ENCODE peak calls at places on chromosome 3, in five cellular contexts. One of them, this sample, is unnamed.

GRCh38 chr3:124887177-124887995 is at the start of gene ITGB5:
- DNase-seq in IMR-90: peak; percentile 63
- DNase-seq in H1: peak; percentile 87
- DNase-seq in neuronal stem cell: peak; percentile 80
- DNase-seq in trophoblast cell: peak; percentile 55
- DNase-seq in this sample: peak; percentile 88

GRCh38 chr3:154060606-154061380 is 60.4 kb upstream of the ARHGEF26 start:
- DNase-seq in IMR-90: peak; percentile 25
- DNase-seq in H1: no peak
- DNase-seq in neuronal stem cell: no peak
- DNase-seq in trophoblast cell: peak; percentile 13
- DNase-seq in this sample: peak; percentile 79

GRCh38 chr3:138381413-138381901 is 33.1 kb downstream of the MRAS start:
- DNase-seq in IMR-90: peak; percentile 26
- DNase-seq in H1: no peak
- DNase-seq in neuronal stem cell: no peak
- DNase-seq in trophoblast cell: no peak
- DNase-seq in this sample: peak; percentile 37

GRCh38 chr3:161914703-161915102 is 418.1 kb downstream of the OTOL1 start:
- DNase-seq in IMR-90: peak; percentile 59
- DNase-seq in H1: peak; percentile 64
- DNase-seq in neuronal stem cell: peak; percentile 36
- DNase-seq in trophoblast cell: no peak
- DNase-seq in this sample: peak; percentile 88

GRCh38 chr3:16807441-16807840 is 77.3 kb upstream of the PLCL2 start:
- DNase-seq in IMR-90: no peak
- DNase-seq in H1: no peak
- DNase-seq in neuronal stem cell: no peak
- DNase-seq in trophoblast cell: no peak
- DNase-seq in this sample: no peak

GRCh38 chr3:141081141-141081795 is 30.1 kb downstream of the SPSB4 start:
- DNase-seq in IMR-90: no peak
- DNase-seq in H1: no peak
- DNase-seq in neuronal stem cell: peak; percentile 79
- DNase-seq in trophoblast cell: no peak
- DNase-seq in this sample: no peak

GRCh38 chr3:43879166-43879565 is 188.4 kb downstream of the ABHD5 start:
- DNase-seq in IMR-90: no peak
- DNase-seq in H1: peak; percentile 63
- DNase-seq in neuronal stem cell: peak; percentile 48
- DNase-seq in trophoblast cell: peak; percentile 20
- DNase-seq in this sample: no peak

GRCh38 chr3:27713435-27713880 is 8.7 kb downstream of the EOMES start:
- DNase-seq in IMR-90: no peak
- DNase-seq in H1: peak; percentile 61
- DNase-seq in neuronal stem cell: no peak
- DNase-seq in trophoblast cell: no peak
- DNase-seq in this sample: peak; percentile 24

GRCh38 chr3:159604151-159604581 is 384.5 kb upstream of the IL12A start:
- DNase-seq in IMR-90: peak; percentile 68
- DNase-seq in H1: no peak
- DNase-seq in neuronal stem cell: no peak
- DNase-seq in trophoblast cell: no peak
- DNase-seq in this sample: no peak

GRCh38 chr3:44058022-44058867 is 183.4 kb upstream of the TOPAZ1 start:
- DNase-seq in IMR-90: peak; percentile 28
- DNase-seq in H1: no peak
- DNase-seq in neuronal stem cell: no peak
- DNase-seq in trophoblast cell: no peak
- DNase-seq in this sample: peak; percentile 31

GRCh38 chr3:193816656-193817311 is 223.8 kb downstream of the OPA1 start:
- DNase-seq in IMR-90: peak; percentile 11
- DNase-seq in H1: peak; percentile 70
- DNase-seq in neuronal stem cell: peak; percentile 66
- DNase-seq in trophoblast cell: no peak
- DNase-seq in this sample: peak; percentile 64

GRCh38 chr3:61649381-61650170 is 88.2 kb downstream of the PTPRG start:
- DNase-seq in IMR-90: no peak
- DNase-seq in H1: no peak
- DNase-seq in neuronal stem cell: no peak
- DNase-seq in trophoblast cell: no peak
- DNase-seq in this sample: no peak

GRCh38 chr3:157417247-157417646 is 19.4 kb upstream of the PTX3 start:
- DNase-seq in IMR-90: no peak
- DNase-seq in H1: no peak
- DNase-seq in neuronal stem cell: no peak
- DNase-seq in trophoblast cell: peak; percentile 53
- DNase-seq in this sample: peak; percentile 9

GRCh38 chr3:140903196-140903595 is 38.4 kb upstream of the SLC25A36 start:
- DNase-seq in IMR-90: peak; percentile 24
- DNase-seq in H1: no peak
- DNase-seq in neuronal stem cell: no peak
- DNase-seq in trophoblast cell: no peak
- DNase-seq in this sample: no peak

GRCh38 chr3:53845881-53846133 is 412 bp downstream of the CHDH start:
- DNase-seq in IMR-90: no peak
- DNase-seq in H1: peak; percentile 83
- DNase-seq in neuronal stem cell: no peak
- DNase-seq in trophoblast cell: no peak
- DNase-seq in this sample: no peak

GRCh38 chr3:10547841-10548783 is 42.7 kb upstream of the ATP2B2 start:
- DNase-seq in IMR-90: no peak
- DNase-seq in H1: peak; percentile 30
- DNase-seq in neuronal stem cell: no peak
- DNase-seq in trophoblast cell: no peak
- DNase-seq in this sample: no peak

GRCh38 chr3:53162672-53163458 is 1.9 kb downstream of the PRKCD start:
- DNase-seq in IMR-90: no peak
- DNase-seq in H1: no peak
- DNase-seq in neuronal stem cell: no peak
- DNase-seq in trophoblast cell: no peak
- DNase-seq in this sample: peak; percentile 34

GRCh38 chr3:53729618-53730017 is 116.6 kb downstream of the CHDH start:
- DNase-seq in IMR-90: no peak
- DNase-seq in H1: no peak
- DNase-seq in neuronal stem cell: no peak
- DNase-seq in trophoblast cell: no peak
- DNase-seq in this sample: no peak

GRCh38 chr3:188001052-188001567 is 152.8 kb upstream of the LPP start:
- DNase-seq in IMR-90: no peak
- DNase-seq in H1: no peak
- DNase-seq in neuronal stem cell: no peak
- DNase-seq in trophoblast cell: no peak
- DNase-seq in this sample: no peak

GRCh38 chr3:30350901-30351300 is 255.5 kb upstream of the TGFBR2 start:
- DNase-seq in IMR-90: no peak
- DNase-seq in H1: no peak
- DNase-seq in neuronal stem cell: no peak
- DNase-seq in trophoblast cell: no peak
- DNase-seq in this sample: no peak

GRCh38 chr3:134991472-134992010 is 196.5 kb downstream of the EPHB1 start:
- DNase-seq in IMR-90: no peak
- DNase-seq in H1: no peak
- DNase-seq in neuronal stem cell: no peak
- DNase-seq in trophoblast cell: no peak
- DNase-seq in this sample: no peak

GRCh38 chr3:150545419-150546225 is 674 bp downstream of the SERP1 start:
- DNase-seq in IMR-90: no peak
- DNase-seq in H1: no peak
- DNase-seq in neuronal stem cell: peak; percentile 3
- DNase-seq in trophoblast cell: no peak
- DNase-seq in this sample: peak; percentile 16

GRCh38 chr3:152021951-152022461 is 148.6 kb downstream of the SUCNR1 start:
- DNase-seq in IMR-90: peak; percentile 32
- DNase-seq in H1: no peak
- DNase-seq in neuronal stem cell: no peak
- DNase-seq in trophoblast cell: no peak
- DNase-seq in this sample: peak; percentile 27

GRCh38 chr3:172659246-172660002 is 51.4 kb downstream of the NCEH1 start:
- DNase-seq in IMR-90: no peak
- DNase-seq in H1: no peak
- DNase-seq in neuronal stem cell: no peak
- DNase-seq in trophoblast cell: no peak
- DNase-seq in this sample: peak; percentile 55

GRCh38 chr3:66099541-66100065 is 60.9 kb upstream of the MAGI1 start:
- DNase-seq in IMR-90: no peak
- DNase-seq in H1: no peak
- DNase-seq in neuronal stem cell: no peak
- DNase-seq in trophoblast cell: no peak
- DNase-seq in this sample: no peak

GRCh38 chr3:150721285-150722130 is 17.8 kb upstream of the ERICH6 start:
- DNase-seq in IMR-90: peak; percentile 70
- DNase-seq in H1: no peak
- DNase-seq in neuronal stem cell: peak; percentile 55
- DNase-seq in trophoblast cell: no peak
- DNase-seq in this sample: peak; percentile 72

GRCh38 chr3:149813367-149814281 is 609 bp downstream of the RNF13 start:
- DNase-seq in IMR-90: peak; percentile 47
- DNase-seq in H1: peak; percentile 49
- DNase-seq in neuronal stem cell: peak; percentile 55
- DNase-seq in trophoblast cell: peak; percentile 89
- DNase-seq in this sample: peak; percentile 70

GRCh38 chr3:134473868-134474546 is 11.8 kb downstream of the ANAPC13 start:
- DNase-seq in IMR-90: peak; percentile 87
- DNase-seq in H1: peak; percentile 88
- DNase-seq in neuronal stem cell: peak; percentile 90
- DNase-seq in trophoblast cell: peak; percentile 91
- DNase-seq in this sample: peak; percentile 83

GRCh38 chr3:172357850-172358754 is 90.2 kb downstream of the GHSR start:
- DNase-seq in IMR-90: peak; percentile 24
- DNase-seq in H1: no peak
- DNase-seq in neuronal stem cell: no peak
- DNase-seq in trophoblast cell: no peak
- DNase-seq in this sample: no peak

DNA sequence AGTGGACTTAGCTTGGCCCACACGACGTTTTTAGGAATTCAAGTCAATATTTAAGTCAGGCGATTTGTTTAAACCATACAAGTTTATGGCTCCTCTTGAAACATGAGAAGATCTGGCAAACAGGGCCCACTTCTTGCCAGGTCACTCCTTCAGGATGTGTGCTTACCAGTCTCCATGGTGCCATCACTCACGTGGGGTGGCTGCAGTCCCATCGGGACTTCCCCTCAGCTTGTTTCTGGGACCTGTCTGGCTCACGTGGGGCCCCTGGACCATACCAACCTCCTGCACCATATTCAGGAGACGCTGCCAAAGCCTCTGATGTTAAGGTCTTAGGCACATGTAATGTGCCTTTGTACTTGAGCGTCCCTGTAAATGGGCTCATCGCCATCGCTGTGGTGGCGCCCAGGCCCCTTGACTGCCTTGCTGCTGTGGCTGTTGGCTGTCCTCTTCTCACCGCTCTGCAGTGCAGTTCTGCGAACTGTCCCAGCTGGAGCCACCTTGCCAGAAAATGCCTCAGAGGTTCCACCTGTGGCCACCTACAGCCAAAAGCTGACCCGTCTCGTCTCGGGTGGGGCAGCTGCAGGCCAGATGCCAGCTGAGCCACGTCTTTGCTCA is 8.9 kb downstream of the MCM2 start:
- DNase-seq in IMR-90: no peak
- DNase-seq in H1: no peak
- DNase-seq in neuronal stem cell: no peak
- DNase-seq in trophoblast cell: no peak
- DNase-seq in this sample: no peak
- H3K36me3 ChIP-seq in IMR-90: peaks cover 33% of the 10 kb centered on the region
- H3K36me3 ChIP-seq in H1: peaks cover 81% of the 10 kb centered on the region
- H3K36me3 ChIP-seq in neuronal stem cell: peaks cover 78% of the 10 kb centered on the region
- H3K36me3 ChIP-seq in trophoblast cell: peaks cover 67% of the 10 kb centered on the region
- H3K36me3 ChIP-seq in this sample: peaks cover 65% of the 10 kb centered on the region

GRCh38 chr3:49460956-49461355 is 9.1 kb upstream of the DAG1 start:
- DNase-seq in IMR-90: no peak
- DNase-seq in H1: no peak
- DNase-seq in neuronal stem cell: no peak
- DNase-seq in trophoblast cell: no peak
- DNase-seq in this sample: no peak
- H4K91ac ChIP-seq in IMR-90: peak overlapping the region; percentile 72
- H4K91ac ChIP-seq in H1: peak overlapping the region; percentile 88
- H4K91ac ChIP-seq in neuronal stem cell: peak overlapping the region; percentile 79
- H4K91ac ChIP-seq in trophoblast cell: peak overlapping the region; percentile 99
- H4K91ac ChIP-seq in this sample: peak overlapping the region; percentile 79

GRCh38 chr3:39168156-39168780 is 14.9 kb upstream of the CSRNP1 start:
- DNase-seq in IMR-90: no peak
- DNase-seq in H1: no peak
- DNase-seq in neuronal stem cell: no peak
- DNase-seq in trophoblast cell: no peak
- DNase-seq in this sample: no peak
- H2BK5ac ChIP-seq in IMR-90: no peak overlapping the region
- H2BK5ac ChIP-seq in H1: no peak overlapping the region
- H2BK5ac ChIP-seq in neuronal stem cell: no peak overlapping the region
- H2BK5ac ChIP-seq in trophoblast cell: peak overlapping the region; percentile 56
- H2BK5ac ChIP-seq in this sample: no peak overlapping the region

DNA sequence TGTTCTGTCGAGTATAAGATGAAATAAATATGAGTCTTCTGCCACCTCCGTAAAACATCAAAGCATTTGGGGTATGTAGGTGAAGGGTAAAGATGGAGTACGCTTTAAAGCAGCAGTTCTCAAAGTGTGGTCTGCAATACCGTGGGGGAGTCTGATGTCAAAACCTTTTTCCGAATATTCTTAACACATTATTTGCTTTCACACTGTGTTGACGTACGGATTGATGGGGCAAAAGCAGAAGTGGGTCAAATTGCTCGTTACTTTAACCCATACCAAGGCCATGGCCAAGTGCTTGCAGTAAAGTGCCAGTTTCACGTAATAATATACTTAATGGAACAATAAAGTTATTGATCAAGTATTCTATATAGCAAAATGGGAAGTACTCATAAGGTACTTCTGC is 36.3 kb downstream of the PAK2 start:
- DNase-seq in IMR-90: no peak
- DNase-seq in H1: no peak
- DNase-seq in neuronal stem cell: no peak
- DNase-seq in trophoblast cell: no peak
- DNase-seq in this sample: no peak
- H3K36me3 ChIP-seq in IMR-90: peaks cover 4% of the 10 kb centered on the region
- H3K36me3 ChIP-seq in H1: peaks cover 2% of the 10 kb centered on the region
- H3K36me3 ChIP-seq in neuronal stem cell: peaks cover 5% of the 10 kb centered on the region
- H3K36me3 ChIP-seq in trophoblast cell: peaks cover 6% of the 10 kb centered on the region
- H3K36me3 ChIP-seq in this sample: peaks cover 15% of the 10 kb centered on the region

GRCh38 chr3:47412453-47412756 is 31.6 kb downstream of the PTPN23 start:
- DNase-seq in IMR-90: no peak
- DNase-seq in H1: no peak
- DNase-seq in neuronal stem cell: no peak
- DNase-seq in trophoblast cell: no peak
- DNase-seq in this sample: no peak
- H4K91ac ChIP-seq in IMR-90: no peak overlapping the region
- H4K91ac ChIP-seq in H1: no peak overlapping the region
- H4K91ac ChIP-seq in neuronal stem cell: no peak overlapping the region
- H4K91ac ChIP-seq in trophoblast cell: no peak overlapping the region
- H4K91ac ChIP-seq in this sample: no peak overlapping the region

This sample was measured in mesenchymal stem cell.